ENCODE peak calls at places on chromosome 14, in nine cellular contexts. C is AG09309, Y is Calu3, M is activated gamma-delta T cell treated with Interleukin-2 at 50 U/mL for 16 hours, F is pancreas, I is ecto neural progenitor cell, V is stromal cell of bone marrow, Q is ACHN, D is PC-3. R is an unnamed sample.

GRCh38 chr14:65421201-65421981 is 8.9 kb downstream of the FUT8 start:
- DNase-seq in C (peak), Y (no peak), M (no peak), F (no peak), I (no peak), V (no peak), Q (peak), D (peak), R (no peak)

GRCh38 chr14:23186913-23187654 is 3.6 kb upstream of the SLC7A8 start:
- DNase-seq in C (no peak), Y (peak), M (peak), F (peak), I (no peak), V (no peak), Q (peak), D (peak), R (peak)

GRCh38 chr14:41505491-41505890 is 101.2 kb upstream of the LRFN5 start:
- DNase-seq in C (no peak), Y (no peak), M (no peak), F (no peak), I (no peak), V (no peak), Q (no peak), D (no peak), R (peak)

GRCh38 chr14:68458253-68458652 is 334.6 kb downstream of the ZFP36L1 start:
- DNase-seq in C (no peak), Y (no peak), M (no peak), F (no peak), I (no peak), V (no peak), Q (no peak), D (no peak), R (no peak)

GRCh38 chr14:24080888-24081738 is 9.8 kb downstream of the CPNE6 start:
- DNase-seq in C (no peak), Y (peak), M (peak), F (peak), I (peak), V (no peak), Q (peak), D (peak), R (peak)

GRCh38 chr14:103871596-103872480 is 24.5 kb upstream of the PPP1R13B start:
- DNase-seq in C (no peak), Y (peak), M (peak), F (peak), I (peak), V (no peak), Q (no peak), D (no peak), R (no peak)

GRCh38 chr14:102264775-102265174 is 40.2 kb downstream of the MOK start:
- DNase-seq in C (no peak), Y (no peak), M (no peak), F (no peak), I (no peak), V (no peak), Q (no peak), D (no peak), R (no peak)

GRCh38 chr14:104343690-104344640 is 205.6 kb downstream of the KIF26A start:
- DNase-seq in C (no peak), Y (no peak), M (no peak), F (no peak), I (peak), V (no peak), Q (no peak), D (no peak), R (no peak)

GRCh38 chr14:76715102-76715926 is 46.0 kb upstream of the VASH1 start:
- DNase-seq in C (no peak), Y (no peak), M (no peak), F (no peak), I (no peak), V (no peak), Q (no peak), D (no peak), R (peak)

GRCh38 chr14:59020382-59020781 is 168.1 kb upstream of the DAAM1 start:
- DNase-seq in C (no peak), Y (peak), M (no peak), F (no peak), I (no peak), V (no peak), Q (peak), D (peak), R (peak)

GRCh38 chr14:72783741-72784140 is 110.2 kb downstream of the DPF3 start:
- DNase-seq in C (no peak), Y (peak), M (no peak), F (no peak), I (peak), V (no peak), Q (no peak), D (no peak), R (peak)

GRCh38 chr14:90538716-90539495 is 142.1 kb downstream of the CALM1 start:
- DNase-seq in C (no peak), Y (no peak), M (no peak), F (no peak), I (no peak), V (no peak), Q (no peak), D (no peak), R (no peak)

GRCh38 chr14:30974628-30975027 is 50.8 kb upstream of the AP4S1 start:
- DNase-seq in C (no peak), Y (no peak), M (no peak), F (no peak), I (no peak), V (peak), Q (no peak), D (peak), R (no peak)

GRCh38 chr14:65689070-65689469 is 276.5 kb downstream of the FUT8 start:
- DNase-seq in C (no peak), Y (no peak), M (no peak), F (no peak), I (no peak), V (no peak), Q (no peak), D (no peak), R (no peak)

GRCh38 chr14:95533391-95533821 is 1.4 kb upstream of the GLRX5 start:
- DNase-seq in C (no peak), Y (no peak), M (no peak), F (no peak), I (no peak), V (peak), Q (no peak), D (peak), R (peak)